ENCODE peak calls at places on chromosomes 7 and 10, in eight cellular contexts. One of them, this sample, is unnamed.

GRCh38 chr10:97713351-97713827 is at the start of gene MARVELD1:
- DNase-seq in NCI-H1092: no peak
- DNase-seq in cardiac fibroblast: peak; percentile 91
- DNase-seq in ascending aorta: peak; percentile 89
- DNase-seq in DMS 273 treated with DMSO at 0.1 percent for 48 hours: peak; percentile 30
- DNase-seq in CD4-positive, alpha-beta T cell: peak; percentile 0
- DNase-seq in T-helper 9 cell: no peak
- DNase-seq in hypothalamus: no peak
- DNase-seq in this sample: no peak

GRCh38 chr10:18618995-18619394 is 32.4 kb downstream of the NSUN6 start:
- DNase-seq in NCI-H1092: peak; percentile 29
- DNase-seq in cardiac fibroblast: peak; percentile 31
- DNase-seq in ascending aorta: no peak
- DNase-seq in DMS 273 treated with DMSO at 0.1 percent for 48 hours: no peak
- DNase-seq in CD4-positive, alpha-beta T cell: no peak
- DNase-seq in T-helper 9 cell: no peak
- DNase-seq in hypothalamus: no peak
- DNase-seq in this sample: no peak

GRCh38 chr7:27873981-27874957 is 134.3 kb downstream of the TAX1BP1 start:
- DNase-seq in NCI-H1092: no peak
- DNase-seq in cardiac fibroblast: peak; percentile 83
- DNase-seq in ascending aorta: no peak
- DNase-seq in DMS 273 treated with DMSO at 0.1 percent for 48 hours: peak; percentile 28
- DNase-seq in CD4-positive, alpha-beta T cell: no peak
- DNase-seq in T-helper 9 cell: no peak
- DNase-seq in hypothalamus: peak; percentile 7
- DNase-seq in this sample: no peak

GRCh38 chr7:722847-723246 is 3.7 kb upstream of the DNAAF5 start:
- DNase-seq in NCI-H1092: no peak
- DNase-seq in cardiac fibroblast: no peak
- DNase-seq in ascending aorta: no peak
- DNase-seq in DMS 273 treated with DMSO at 0.1 percent for 48 hours: no peak
- DNase-seq in CD4-positive, alpha-beta T cell: no peak
- DNase-seq in T-helper 9 cell: no peak
- DNase-seq in hypothalamus: no peak
- DNase-seq in this sample: no peak

GRCh38 chr7:150967332-150967731 is 10.8 kb downstream of the KCNH2 start:
- DNase-seq in NCI-H1092: no peak
- DNase-seq in cardiac fibroblast: no peak
- DNase-seq in ascending aorta: no peak
- DNase-seq in DMS 273 treated with DMSO at 0.1 percent for 48 hours: no peak
- DNase-seq in CD4-positive, alpha-beta T cell: no peak
- DNase-seq in T-helper 9 cell: no peak
- DNase-seq in hypothalamus: no peak
- DNase-seq in this sample: no peak

GRCh38 chr7:54355842-54356241 is 186.3 kb upstream of the VSTM2A start:
- DNase-seq in NCI-H1092: no peak
- DNase-seq in cardiac fibroblast: no peak
- DNase-seq in ascending aorta: no peak
- DNase-seq in DMS 273 treated with DMSO at 0.1 percent for 48 hours: no peak
- DNase-seq in CD4-positive, alpha-beta T cell: no peak
- DNase-seq in T-helper 9 cell: no peak
- DNase-seq in hypothalamus: no peak
- DNase-seq in this sample: no peak

GRCh38 chr10:92573798-92574544 is at the start of gene IDE:
- DNase-seq in NCI-H1092: peak; percentile 71
- DNase-seq in cardiac fibroblast: peak; percentile 90
- DNase-seq in ascending aorta: peak; percentile 91
- DNase-seq in DMS 273 treated with DMSO at 0.1 percent for 48 hours: peak; percentile 8
- DNase-seq in CD4-positive, alpha-beta T cell: peak; percentile 72
- DNase-seq in T-helper 9 cell: peak; percentile 69
- DNase-seq in hypothalamus: peak; percentile 86
- DNase-seq in this sample: peak; percentile 76

GRCh38 chr7:102122026-102122425 is 164.6 kb upstream of the SH2B2 start:
- DNase-seq in NCI-H1092: no peak
- DNase-seq in cardiac fibroblast: peak; percentile 69
- DNase-seq in ascending aorta: no peak
- DNase-seq in DMS 273 treated with DMSO at 0.1 percent for 48 hours: no peak
- DNase-seq in CD4-positive, alpha-beta T cell: no peak
- DNase-seq in T-helper 9 cell: no peak
- DNase-seq in hypothalamus: no peak
- DNase-seq in this sample: no peak

GRCh38 chr10:35794703-35795102 is 152.6 kb upstream of the FZD8 start:
- DNase-seq in NCI-H1092: no peak
- DNase-seq in cardiac fibroblast: peak; percentile 18
- DNase-seq in ascending aorta: no peak
- DNase-seq in DMS 273 treated with DMSO at 0.1 percent for 48 hours: no peak
- DNase-seq in CD4-positive, alpha-beta T cell: no peak
- DNase-seq in T-helper 9 cell: no peak
- DNase-seq in hypothalamus: no peak
- DNase-seq in this sample: no peak

GRCh38 chr7:47228386-47229014 is 353.4 kb downstream of the TNS3 start:
- DNase-seq in NCI-H1092: no peak
- DNase-seq in cardiac fibroblast: no peak
- DNase-seq in ascending aorta: no peak
- DNase-seq in DMS 273 treated with DMSO at 0.1 percent for 48 hours: no peak
- DNase-seq in CD4-positive, alpha-beta T cell: no peak
- DNase-seq in T-helper 9 cell: no peak
- DNase-seq in hypothalamus: no peak
- DNase-seq in this sample: no peak

GRCh38 chr7:103640031-103640779 is 194.2 kb upstream of the SLC26A5 start:
- DNase-seq in NCI-H1092: no peak
- DNase-seq in cardiac fibroblast: peak; percentile 7
- DNase-seq in ascending aorta: no peak
- DNase-seq in DMS 273 treated with DMSO at 0.1 percent for 48 hours: no peak
- DNase-seq in CD4-positive, alpha-beta T cell: no peak
- DNase-seq in T-helper 9 cell: no peak
- DNase-seq in hypothalamus: no peak
- DNase-seq in this sample: no peak

GRCh38 chr10:122457934-122458333 is 3.4 kb upstream of the HTRA1 start:
- DNase-seq in NCI-H1092: no peak
- DNase-seq in cardiac fibroblast: no peak
- DNase-seq in ascending aorta: no peak
- DNase-seq in DMS 273 treated with DMSO at 0.1 percent for 48 hours: no peak
- DNase-seq in CD4-positive, alpha-beta T cell: no peak
- DNase-seq in T-helper 9 cell: no peak
- DNase-seq in hypothalamus: no peak
- DNase-seq in this sample: no peak

GRCh38 chr10:75544923-75545322 is 113.5 kb downstream of the LRMDA start:
- DNase-seq in NCI-H1092: no peak
- DNase-seq in cardiac fibroblast: peak; percentile 39
- DNase-seq in ascending aorta: no peak
- DNase-seq in DMS 273 treated with DMSO at 0.1 percent for 48 hours: no peak
- DNase-seq in CD4-positive, alpha-beta T cell: no peak
- DNase-seq in T-helper 9 cell: no peak
- DNase-seq in hypothalamus: no peak
- DNase-seq in this sample: no peak

GRCh38 chr10:133000648-133001047 is 58.3 kb upstream of the CFAP46 start:
- DNase-seq in NCI-H1092: no peak
- DNase-seq in cardiac fibroblast: no peak
- DNase-seq in ascending aorta: no peak
- DNase-seq in DMS 273 treated with DMSO at 0.1 percent for 48 hours: no peak
- DNase-seq in CD4-positive, alpha-beta T cell: no peak
- DNase-seq in T-helper 9 cell: no peak
- DNase-seq in hypothalamus: no peak
- DNase-seq in this sample: no peak

GRCh38 chr7:151727579-151728285 is 149.2 kb downstream of the PRKAG2 start:
- DNase-seq in NCI-H1092: no peak
- DNase-seq in cardiac fibroblast: peak; percentile 90
- DNase-seq in ascending aorta: peak; percentile 94
- DNase-seq in DMS 273 treated with DMSO at 0.1 percent for 48 hours: no peak
- DNase-seq in CD4-positive, alpha-beta T cell: peak; percentile 6
- DNase-seq in T-helper 9 cell: no peak
- DNase-seq in hypothalamus: no peak
- DNase-seq in this sample: no peak

GRCh38 chr7:138000081-138000701 is 1.7 kb downstream of the CREB3L2 start:
- DNase-seq in NCI-H1092: no peak
- DNase-seq in cardiac fibroblast: peak; percentile 94
- DNase-seq in ascending aorta: peak; percentile 86
- DNase-seq in DMS 273 treated with DMSO at 0.1 percent for 48 hours: no peak
- DNase-seq in CD4-positive, alpha-beta T cell: no peak
- DNase-seq in T-helper 9 cell: no peak
- DNase-seq in hypothalamus: no peak
- DNase-seq in this sample: no peak

GRCh38 chr10:71597821-71598498 is 121.6 kb downstream of the C10orf105 start:
- DNase-seq in NCI-H1092: no peak
- DNase-seq in cardiac fibroblast: peak; percentile 64
- DNase-seq in ascending aorta: peak; percentile 71
- DNase-seq in DMS 273 treated with DMSO at 0.1 percent for 48 hours: no peak
- DNase-seq in CD4-positive, alpha-beta T cell: no peak
- DNase-seq in T-helper 9 cell: no peak
- DNase-seq in hypothalamus: no peak
- DNase-seq in this sample: no peak

GRCh38 chr10:20795391-20795790 is 101.7 kb downstream of the NEBL start:
- DNase-seq in NCI-H1092: no peak
- DNase-seq in cardiac fibroblast: no peak
- DNase-seq in ascending aorta: no peak
- DNase-seq in DMS 273 treated with DMSO at 0.1 percent for 48 hours: no peak
- DNase-seq in CD4-positive, alpha-beta T cell: no peak
- DNase-seq in T-helper 9 cell: no peak
- DNase-seq in hypothalamus: no peak
- DNase-seq in this sample: no peak

GRCh38 chr7:134313543-134313942 is 3.2 kb downstream of the SLC35B4 start:
- DNase-seq in NCI-H1092: no peak
- DNase-seq in cardiac fibroblast: no peak
- DNase-seq in ascending aorta: no peak
- DNase-seq in DMS 273 treated with DMSO at 0.1 percent for 48 hours: no peak
- DNase-seq in CD4-positive, alpha-beta T cell: no peak
- DNase-seq in T-helper 9 cell: no peak
- DNase-seq in hypothalamus: no peak
- DNase-seq in this sample: no peak

GRCh38 chr10:113493195-113493594 is 59.7 kb upstream of the HABP2 start:
- DNase-seq in NCI-H1092: no peak
- DNase-seq in cardiac fibroblast: no peak
- DNase-seq in ascending aorta: no peak
- DNase-seq in DMS 273 treated with DMSO at 0.1 percent for 48 hours: no peak
- DNase-seq in CD4-positive, alpha-beta T cell: no peak
- DNase-seq in T-helper 9 cell: no peak
- DNase-seq in hypothalamus: no peak
- DNase-seq in this sample: no peak

GRCh38 chr10:72808001-72808400 is 85.5 kb upstream of the OIT3 start:
- DNase-seq in NCI-H1092: peak; percentile 22
- DNase-seq in cardiac fibroblast: no peak
- DNase-seq in ascending aorta: no peak
- DNase-seq in DMS 273 treated with DMSO at 0.1 percent for 48 hours: no peak
- DNase-seq in CD4-positive, alpha-beta T cell: no peak
- DNase-seq in T-helper 9 cell: no peak
- DNase-seq in hypothalamus: no peak
- DNase-seq in this sample: no peak

GRCh38 chr10:44968101-44968886 is 8.7 kb downstream of the RASSF4 start:
- DNase-seq in NCI-H1092: no peak
- DNase-seq in cardiac fibroblast: peak; percentile 78
- DNase-seq in ascending aorta: peak; percentile 87
- DNase-seq in DMS 273 treated with DMSO at 0.1 percent for 48 hours: no peak
- DNase-seq in CD4-positive, alpha-beta T cell: no peak
- DNase-seq in T-helper 9 cell: no peak
- DNase-seq in hypothalamus: no peak
- DNase-seq in this sample: no peak

GRCh38 chr10:59372543-59372942 is 10.2 kb upstream of the FAM13C start:
- DNase-seq in NCI-H1092: no peak
- DNase-seq in cardiac fibroblast: peak; percentile 62
- DNase-seq in ascending aorta: no peak
- DNase-seq in DMS 273 treated with DMSO at 0.1 percent for 48 hours: no peak
- DNase-seq in CD4-positive, alpha-beta T cell: no peak
- DNase-seq in T-helper 9 cell: no peak
- DNase-seq in hypothalamus: no peak
- DNase-seq in this sample: no peak

GRCh38 chr10:23293145-23293724 is 51.4 kb downstream of the C10orf67 start:
- DNase-seq in NCI-H1092: peak; percentile 34
- DNase-seq in cardiac fibroblast: peak; percentile 40
- DNase-seq in ascending aorta: no peak
- DNase-seq in DMS 273 treated with DMSO at 0.1 percent for 48 hours: no peak
- DNase-seq in CD4-positive, alpha-beta T cell: no peak
- DNase-seq in T-helper 9 cell: no peak
- DNase-seq in hypothalamus: no peak
- DNase-seq in this sample: peak; percentile 57

GRCh38 chr7:86991844-86992243 is 67.6 kb downstream of the ELAPOR2 start:
- DNase-seq in NCI-H1092: peak; percentile 29
- DNase-seq in cardiac fibroblast: no peak
- DNase-seq in ascending aorta: no peak
- DNase-seq in DMS 273 treated with DMSO at 0.1 percent for 48 hours: no peak
- DNase-seq in CD4-positive, alpha-beta T cell: no peak
- DNase-seq in T-helper 9 cell: no peak
- DNase-seq in hypothalamus: no peak
- DNase-seq in this sample: no peak